ENCODE peak calls at places on chromosomes 13 and 19, in four cellular contexts. One of them, this sample, is unnamed.

GRCh38 chr19:45637890-45638667 is 1.1 kb downstream of the EML2 start:
- DNase-seq in lower lobe of right lung: no peak
- DNase-seq in GM23338: peak
- DNase-seq in IMR-90: peak
- DNase-seq in this sample: peak

GRCh38 chr19:31595521-31595920 is 246.3 kb upstream of the TSHZ3 start:
- DNase-seq in lower lobe of right lung: no peak
- DNase-seq in GM23338: no peak
- DNase-seq in IMR-90: no peak
- DNase-seq in this sample: no peak

GRCh38 chr13:26628706-26629105 is 71.2 kb downstream of the WASF3 start:
- DNase-seq in lower lobe of right lung: no peak
- DNase-seq in GM23338: peak
- DNase-seq in IMR-90: peak
- DNase-seq in this sample: peak

GRCh38 chr19:5877869-5878268 is 7.5 kb upstream of the FUT5 start:
- DNase-seq in lower lobe of right lung: no peak
- DNase-seq in GM23338: no peak
- DNase-seq in IMR-90: no peak
- DNase-seq in this sample: no peak

GRCh38 chr13:102774596-102775375 is 1.2 kb upstream of the TEX30 start:
- DNase-seq in lower lobe of right lung: no peak
- DNase-seq in GM23338: peak
- DNase-seq in IMR-90: no peak
- DNase-seq in this sample: no peak

GRCh38 chr19:55526216-55527196 is 10.4 kb downstream of the SBK2 start:
- DNase-seq in lower lobe of right lung: peak
- DNase-seq in GM23338: peak
- DNase-seq in IMR-90: peak
- DNase-seq in this sample: peak

GRCh38 chr19:47658431-47659383 is 49.8 kb downstream of the BICRA start:
- DNase-seq in lower lobe of right lung: peak
- DNase-seq in GM23338: no peak
- DNase-seq in IMR-90: no peak
- DNase-seq in this sample: peak

GRCh38 chr19:51691122-51692064 is 1.7 kb upstream of the SPACA6 start:
- DNase-seq in lower lobe of right lung: no peak
- DNase-seq in GM23338: peak
- DNase-seq in IMR-90: peak
- DNase-seq in this sample: peak

GRCh38 chr13:48233886-48234488 is 981 bp downstream of the ITM2B start:
- DNase-seq in lower lobe of right lung: no peak
- DNase-seq in GM23338: peak
- DNase-seq in IMR-90: peak
- DNase-seq in this sample: peak

GRCh38 chr13:48234652-48235099 is 1.7 kb downstream of the ITM2B start:
- DNase-seq in lower lobe of right lung: no peak
- DNase-seq in GM23338: no peak
- DNase-seq in IMR-90: no peak
- DNase-seq in this sample: no peak

GRCh38 chr13:48232420-48233096 is 448 bp upstream of the ITM2B start:
- DNase-seq in lower lobe of right lung: no peak
- DNase-seq in GM23338: peak
- DNase-seq in IMR-90: no peak
- DNase-seq in this sample: peak

GRCh38 chr13:48231948-48232347 is 1.1 kb upstream of the ITM2B start:
- DNase-seq in lower lobe of right lung: no peak
- DNase-seq in GM23338: no peak
- DNase-seq in IMR-90: no peak
- DNase-seq in this sample: no peak

GRCh38 chr13:48233097-48233885 is at the start of gene ITM2B:
- DNase-seq in lower lobe of right lung: peak
- DNase-seq in GM23338: peak
- DNase-seq in IMR-90: peak
- DNase-seq in this sample: peak
- TF ChIP-seq CTCF in lower lobe of right lung: peak
- TF ChIP-seq CTCF in GM23338: peak
- TF ChIP-seq CTCF in IMR-90: peak
- TF ChIP-seq CTCF in this sample: no peak

GRCh38 chr19:2291185-2291751 is 9.3 kb upstream of the PEAK3 start:
- DNase-seq in lower lobe of right lung: no peak
- DNase-seq in GM23338: peak
- DNase-seq in IMR-90: no peak
- DNase-seq in this sample: no peak
- H3K4me3 ChIP-seq in lower lobe of right lung: peak
- H3K4me3 ChIP-seq in GM23338: peak
- H3K4me3 ChIP-seq in IMR-90: no peak
- H3K4me3 ChIP-seq in this sample: no peak

GRCh38 chr13:70959376-70959775 is 851.1 kb upstream of the KLHL1 start:
- DNase-seq in lower lobe of right lung: no peak
- DNase-seq in GM23338: no peak
- DNase-seq in IMR-90: no peak
- DNase-seq in this sample: no peak

GRCh38 chr13:70967564-70967963 is 859.3 kb upstream of the KLHL1 start:
- DNase-seq in lower lobe of right lung: no peak
- DNase-seq in GM23338: no peak
- DNase-seq in IMR-90: no peak
- DNase-seq in this sample: no peak

GRCh38 chr13:70960841-70961443 is 852.7 kb upstream of the KLHL1 start:
- DNase-seq in lower lobe of right lung: no peak
- DNase-seq in GM23338: peak
- DNase-seq in IMR-90: peak
- DNase-seq in this sample: peak

GRCh38 chr13:70964124-70964523 is 855.9 kb upstream of the KLHL1 start:
- DNase-seq in lower lobe of right lung: no peak
- DNase-seq in GM23338: no peak
- DNase-seq in IMR-90: no peak
- DNase-seq in this sample: no peak
- TF ChIP-seq CTCF in lower lobe of right lung: no peak
- TF ChIP-seq CTCF in GM23338: peak
- TF ChIP-seq CTCF in IMR-90: no peak
- TF ChIP-seq CTCF in this sample: no peak

GRCh38 chr19:18329035-18329376 is 6.1 kb upstream of the LSM4 start:
- DNase-seq in lower lobe of right lung: no peak
- DNase-seq in GM23338: no peak
- DNase-seq in IMR-90: no peak
- DNase-seq in this sample: no peak
- H3K4me3 ChIP-seq in lower lobe of right lung: peak
- H3K4me3 ChIP-seq in GM23338: peak
- H3K4me3 ChIP-seq in IMR-90: peak
- H3K4me3 ChIP-seq in this sample: peak

DNA sequence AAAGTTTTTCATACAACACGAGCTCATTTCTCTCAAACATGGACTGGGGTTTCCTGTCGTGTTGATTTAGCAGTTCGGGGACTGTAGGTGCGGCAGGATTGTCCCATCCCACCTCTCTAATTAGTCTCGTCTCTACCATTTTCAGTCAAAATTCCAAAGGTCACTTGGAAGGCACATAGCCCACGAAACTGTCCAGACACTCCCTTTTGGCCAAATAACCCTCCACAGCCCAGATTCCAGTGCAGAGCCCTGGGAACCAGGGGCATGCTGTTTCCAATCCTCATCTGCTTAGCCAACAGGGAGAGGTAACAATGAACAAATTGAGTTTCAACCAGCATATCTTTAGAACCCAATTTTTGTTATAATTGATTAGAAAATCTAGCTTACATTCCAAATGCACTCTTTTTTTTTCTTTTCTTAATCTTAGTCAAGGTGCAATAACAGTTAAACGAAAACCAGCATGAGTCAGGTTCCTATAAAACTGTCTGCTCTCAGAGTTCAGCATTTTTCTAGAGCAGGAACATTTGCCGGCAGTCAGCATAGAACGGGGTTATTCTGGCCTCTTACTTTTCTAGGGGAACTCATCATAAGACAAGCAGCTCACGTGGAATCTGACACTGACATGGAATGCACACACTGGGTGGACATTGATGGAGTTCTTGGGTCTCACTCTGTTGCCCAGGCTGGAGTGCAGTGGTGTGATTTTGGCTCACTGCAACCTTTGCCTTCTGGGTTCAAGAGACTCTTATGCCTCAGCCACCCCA is 14.4 kb upstream of the CEBPA start:
- DNase-seq in lower lobe of right lung: no peak
- DNase-seq in GM23338: no peak
- DNase-seq in IMR-90: no peak
- DNase-seq in this sample: no peak
- TF ChIP-seq CTCF in lower lobe of right lung: no peak
- TF ChIP-seq CTCF in GM23338: no peak
- TF ChIP-seq CTCF in IMR-90: no peak
- TF ChIP-seq CTCF in this sample: no peak

GRCh38 chr19:17948967-17949930 is 16.4 kb downstream of the CCDC124 start:
- DNase-seq in lower lobe of right lung: no peak
- DNase-seq in GM23338: no peak
- DNase-seq in IMR-90: no peak
- DNase-seq in this sample: no peak
- H3K4me3 ChIP-seq in lower lobe of right lung: no peak
- H3K4me3 ChIP-seq in GM23338: peak
- H3K4me3 ChIP-seq in IMR-90: no peak
- H3K4me3 ChIP-seq in this sample: no peak

DNA sequence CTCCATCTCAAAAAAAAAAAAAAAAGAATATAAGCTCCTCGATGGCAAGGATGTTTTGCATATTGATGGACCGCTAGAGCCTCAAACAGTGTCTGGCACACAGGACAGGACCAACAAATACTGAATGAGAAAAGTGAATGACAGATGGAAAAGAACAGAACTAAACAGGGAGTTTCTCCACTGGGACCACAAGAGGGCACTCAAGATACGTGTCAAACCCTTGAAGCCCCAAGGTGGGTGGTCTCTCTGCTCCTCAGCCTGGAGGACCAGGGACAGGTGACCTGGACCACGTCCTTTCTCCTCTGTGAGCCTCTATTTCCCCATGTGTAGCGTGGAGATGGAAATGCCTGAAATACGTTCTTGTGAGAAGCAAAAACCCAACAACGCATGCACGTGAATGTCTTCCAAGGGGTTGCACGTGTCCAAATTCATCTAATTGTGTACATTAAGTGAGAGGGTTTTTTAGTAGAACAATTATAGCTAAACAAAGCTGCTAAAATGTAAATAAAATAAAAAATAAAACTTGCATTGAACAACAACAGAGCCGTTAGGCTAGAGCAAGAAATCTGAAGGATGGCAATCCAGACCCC is 5.7 kb upstream of the CDC42EP5 start:
- DNase-seq in lower lobe of right lung: no peak
- DNase-seq in GM23338: peak
- DNase-seq in IMR-90: peak
- DNase-seq in this sample: peak
- TF ChIP-seq CTCF in lower lobe of right lung: peak
- TF ChIP-seq CTCF in GM23338: peak
- TF ChIP-seq CTCF in IMR-90: peak
- TF ChIP-seq CTCF in this sample: peak